ENCODE peak calls at places on chromosomes 12 and 14, in four cellular contexts. One of them, this sample, is unnamed.

GRCh38 chr14:99502989-99503421 is 21.8 kb downstream of the CCNK start:
- DNase-seq in HepG2: no peak
- DNase-seq in transverse colon: no peak
- DNase-seq in stomach: no peak
- DNase-seq in this sample: no peak

GRCh38 chr12:59382678-59383425 is 213.0 kb upstream of the SLC16A7 start:
- DNase-seq in HepG2: no peak
- DNase-seq in transverse colon: no peak
- DNase-seq in stomach: no peak
- DNase-seq in this sample: no peak

GRCh38 chr12:30067156-30067555 is 283.4 kb upstream of the TMTC1 start:
- DNase-seq in HepG2: no peak
- DNase-seq in transverse colon: no peak
- DNase-seq in stomach: no peak
- DNase-seq in this sample: no peak

GRCh38 chr12:116759783-116760581 is 21.9 kb downstream of the RNFT2 start:
- DNase-seq in HepG2: no peak
- DNase-seq in transverse colon: peak
- DNase-seq in stomach: no peak
- DNase-seq in this sample: no peak

GRCh38 chr12:40065636-40066035 is 40.2 kb downstream of the SLC2A13 start:
- DNase-seq in HepG2: no peak
- DNase-seq in transverse colon: no peak
- DNase-seq in stomach: no peak
- DNase-seq in this sample: no peak

GRCh38 chr12:106585862-106586534 is 3.2 kb downstream of the RFX4 start:
- DNase-seq in HepG2: no peak
- DNase-seq in transverse colon: no peak
- DNase-seq in stomach: no peak
- DNase-seq in this sample: peak

GRCh38 chr12:1044697-1045096 is 53.7 kb downstream of the ERC1 start:
- DNase-seq in HepG2: no peak
- DNase-seq in transverse colon: no peak
- DNase-seq in stomach: no peak
- DNase-seq in this sample: no peak

GRCh38 chr12:66387067-66387466 is 84.8 kb downstream of the HELB start:
- DNase-seq in HepG2: no peak
- DNase-seq in transverse colon: no peak
- DNase-seq in stomach: no peak
- DNase-seq in this sample: no peak

GRCh38 chr12:14262771-14263511 is 102.5 kb upstream of the ATF7IP start:
- DNase-seq in HepG2: no peak
- DNase-seq in transverse colon: no peak
- DNase-seq in stomach: no peak
- DNase-seq in this sample: no peak

GRCh38 chr14:42013560-42013959 is 406.9 kb downstream of the LRFN5 start:
- DNase-seq in HepG2: no peak
- DNase-seq in transverse colon: no peak
- DNase-seq in stomach: no peak
- DNase-seq in this sample: no peak

GRCh38 chr14:21023174-21023573 is 1.7 kb downstream of the NDRG2 start:
- DNase-seq in HepG2: no peak
- DNase-seq in transverse colon: no peak
- DNase-seq in stomach: no peak
- DNase-seq in this sample: no peak

GRCh38 chr12:7486512-7486911 is 17.1 kb downstream of the CD163 start:
- DNase-seq in HepG2: no peak
- DNase-seq in transverse colon: no peak
- DNase-seq in stomach: no peak
- DNase-seq in this sample: no peak

GRCh38 chr14:94918896-94919295 is 149.0 kb upstream of the GSC start:
- DNase-seq in HepG2: no peak
- DNase-seq in transverse colon: peak
- DNase-seq in stomach: no peak
- DNase-seq in this sample: no peak

GRCh38 chr14:59422069-59422881 is 42.9 kb downstream of the GPR135 start:
- DNase-seq in HepG2: no peak
- DNase-seq in transverse colon: no peak
- DNase-seq in stomach: no peak
- DNase-seq in this sample: no peak

GRCh38 chr12:26373606-26374495 is 178.5 kb downstream of the SSPN start:
- DNase-seq in HepG2: no peak
- DNase-seq in transverse colon: no peak
- DNase-seq in stomach: no peak
- DNase-seq in this sample: no peak

GRCh38 chr12:2893007-2893406 is 2.3 kb downstream of the TULP3 start:
- DNase-seq in HepG2: peak
- DNase-seq in transverse colon: no peak
- DNase-seq in stomach: no peak
- DNase-seq in this sample: no peak

GRCh38 chr14:23654231-23654630 is 18.1 kb downstream of the DHRS2 start:
- DNase-seq in HepG2: no peak
- DNase-seq in transverse colon: no peak
- DNase-seq in stomach: no peak
- DNase-seq in this sample: no peak

GRCh38 chr14:52089208-52089607 is 20.3 kb upstream of the NID2 start:
- DNase-seq in HepG2: no peak
- DNase-seq in transverse colon: no peak
- DNase-seq in stomach: no peak
- DNase-seq in this sample: no peak

GRCh38 chr14:77598366-77599050 is 17.9 kb downstream of the SPTLC2 start:
- DNase-seq in HepG2: no peak
- DNase-seq in transverse colon: peak
- DNase-seq in stomach: no peak
- DNase-seq in this sample: no peak

GRCh38 chr14:96056509-96057422 is 17.6 kb downstream of the C14orf132 start:
- DNase-seq in HepG2: peak
- DNase-seq in transverse colon: no peak
- DNase-seq in stomach: peak
- DNase-seq in this sample: no peak

GRCh38 chr12:79407671-79408622 is 282.8 kb downstream of the PAWR start:
- DNase-seq in HepG2: peak
- DNase-seq in transverse colon: peak
- DNase-seq in stomach: peak
- DNase-seq in this sample: no peak

GRCh38 chr14:85437143-85437542 is 92.8 kb upstream of the FLRT2 start:
- DNase-seq in HepG2: peak
- DNase-seq in transverse colon: no peak
- DNase-seq in stomach: no peak
- DNase-seq in this sample: no peak

GRCh38 chr12:4144676-4145075 is 128.9 kb upstream of the CCND2 start:
- DNase-seq in HepG2: no peak
- DNase-seq in transverse colon: no peak
- DNase-seq in stomach: no peak
- DNase-seq in this sample: no peak

GRCh38 chr14:26276757-26277156 is 321.1 kb downstream of the NOVA1 start:
- DNase-seq in HepG2: no peak
- DNase-seq in transverse colon: no peak
- DNase-seq in stomach: no peak
- DNase-seq in this sample: no peak

GRCh38 chr14:39666386-39666785 is 234.2 kb upstream of the FBXO33 start:
- DNase-seq in HepG2: no peak
- DNase-seq in transverse colon: no peak
- DNase-seq in stomach: no peak
- DNase-seq in this sample: no peak

GRCh38 chr12:62158416-62159360 is 101.5 kb upstream of the USP15 start:
- DNase-seq in HepG2: no peak
- DNase-seq in transverse colon: no peak
- DNase-seq in stomach: no peak
- DNase-seq in this sample: no peak

GRCh38 chr12:51087818-51088217 is 4.4 kb upstream of the CSRNP2 start:
- DNase-seq in HepG2: no peak
- DNase-seq in transverse colon: no peak
- DNase-seq in stomach: no peak
- DNase-seq in this sample: no peak

GRCh38 chr12:6266431-6267006 is 44.0 kb upstream of the PLEKHG6 start:
- DNase-seq in HepG2: no peak
- DNase-seq in transverse colon: no peak
- DNase-seq in stomach: no peak
- DNase-seq in this sample: no peak

GRCh38 chr12:46608431-46609280 is 217.1 kb downstream of the SLC38A4 start:
- DNase-seq in HepG2: no peak
- DNase-seq in transverse colon: no peak
- DNase-seq in stomach: no peak
- DNase-seq in this sample: no peak

GRCh38 chr14:56334458-56334857 is 216.2 kb downstream of the PELI2 start:
- DNase-seq in HepG2: no peak
- DNase-seq in transverse colon: no peak
- DNase-seq in stomach: no peak
- DNase-seq in this sample: no peak

GRCh38 chr12:30996255-30996654 is 69.7 kb downstream of the TSPAN11 start:
- DNase-seq in HepG2: no peak
- DNase-seq in transverse colon: no peak
- DNase-seq in stomach: no peak
- DNase-seq in this sample: no peak

GRCh38 chr12:108373111-108373510 is 34.0 kb upstream of the CMKLR1 start:
- DNase-seq in HepG2: no peak
- DNase-seq in transverse colon: no peak
- DNase-seq in stomach: no peak
- DNase-seq in this sample: no peak
- TF ChIP-seq CTCF in HepG2: peak
- TF ChIP-seq CTCF in transverse colon: no peak
- TF ChIP-seq CTCF in stomach: no peak
- TF ChIP-seq CTCF in this sample: peak

GRCh38 chr12:124332068-124332672 is 37.3 kb downstream of the RFLNA start:
- DNase-seq in HepG2: no peak
- DNase-seq in transverse colon: no peak
- DNase-seq in stomach: no peak
- DNase-seq in this sample: no peak
- TF ChIP-seq POLR2AphosphoS5 in HepG2: no peak
- TF ChIP-seq POLR2AphosphoS5 in transverse colon: no peak
- TF ChIP-seq POLR2AphosphoS5 in stomach: no peak
- TF ChIP-seq POLR2AphosphoS5 in this sample: no peak

GRCh38 chr12:98514984-98515367 is 414 bp upstream of the TMPO start:
- DNase-seq in HepG2: no peak
- DNase-seq in transverse colon: no peak
- DNase-seq in stomach: no peak
- DNase-seq in this sample: no peak

GRCh38 chr12:98513379-98514318 is 1.7 kb upstream of the TMPO start:
- DNase-seq in HepG2: no peak
- DNase-seq in transverse colon: no peak
- DNase-seq in stomach: no peak
- DNase-seq in this sample: no peak

GRCh38 chr12:98516184-98516873 is 939 bp downstream of the TMPO start:
- DNase-seq in HepG2: peak
- DNase-seq in transverse colon: peak
- DNase-seq in stomach: peak
- DNase-seq in this sample: no peak

GRCh38 chr12:98519257-98519907 is 4.0 kb downstream of the TMPO start:
- DNase-seq in HepG2: no peak
- DNase-seq in transverse colon: no peak
- DNase-seq in stomach: no peak
- DNase-seq in this sample: no peak

DNA sequence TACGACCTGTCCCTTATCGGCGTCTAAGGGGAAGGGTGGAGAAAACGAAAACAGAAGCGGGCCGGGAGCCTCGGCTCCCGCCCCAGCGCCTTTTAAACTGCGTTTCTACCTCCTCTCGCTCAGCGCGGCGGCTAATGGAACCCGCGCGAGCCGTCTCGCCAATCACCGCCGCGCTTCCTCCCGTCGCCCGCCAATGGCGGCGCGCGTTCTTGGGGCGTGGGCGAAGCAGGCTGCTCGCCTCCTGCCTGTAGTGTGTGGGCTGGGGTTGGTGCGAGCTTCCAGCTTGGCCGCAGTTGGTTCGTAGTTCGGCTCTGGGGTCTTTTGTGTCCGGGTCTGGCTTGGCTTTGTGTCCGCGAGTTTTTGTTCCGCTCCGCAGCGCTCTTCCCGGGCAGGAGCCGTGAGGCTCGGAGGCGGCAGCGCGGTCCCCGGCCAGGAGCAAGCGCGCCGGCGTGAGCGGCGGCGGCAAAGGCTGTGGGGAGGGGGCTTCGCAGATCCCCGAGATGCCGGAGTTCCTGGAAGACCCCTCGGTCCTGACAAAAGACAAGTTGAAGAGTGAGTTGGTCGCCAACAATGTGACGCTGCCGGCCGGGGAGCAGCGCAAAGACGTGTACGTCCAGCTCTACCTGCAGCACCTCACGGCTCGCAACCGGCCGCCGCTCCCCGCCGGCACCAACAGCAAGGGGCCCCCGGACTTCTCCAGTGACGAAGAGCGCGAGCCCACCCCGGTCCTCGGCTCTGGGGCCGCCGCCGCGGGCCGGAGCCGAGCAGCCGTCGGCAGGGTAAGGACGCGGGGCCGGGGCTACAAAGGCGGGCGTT is at the start of gene TMPO:
- DNase-seq in HepG2: peak
- DNase-seq in transverse colon: peak
- DNase-seq in stomach: peak
- DNase-seq in this sample: peak
- TF ChIP-seq EP300 in HepG2: no peak
- TF ChIP-seq EP300 in transverse colon: no peak
- TF ChIP-seq EP300 in stomach: no peak
- TF ChIP-seq EP300 in this sample: no peak

GRCh38 chr12:111121840-111122239 is 201.5 kb upstream of the MYL2 start:
- DNase-seq in HepG2: no peak
- DNase-seq in transverse colon: no peak
- DNase-seq in stomach: no peak
- DNase-seq in this sample: no peak
- TF ChIP-seq CTCF in HepG2: no peak
- TF ChIP-seq CTCF in transverse colon: no peak
- TF ChIP-seq CTCF in stomach: no peak
- TF ChIP-seq CTCF in this sample: no peak

GRCh38 chr12:12823308-12823707 is 10.2 kb downstream of the DDX47 start:
- DNase-seq in HepG2: no peak
- DNase-seq in transverse colon: no peak
- DNase-seq in stomach: no peak
- DNase-seq in this sample: no peak
- TF ChIP-seq POLR2AphosphoS5 in HepG2: no peak
- TF ChIP-seq POLR2AphosphoS5 in transverse colon: no peak
- TF ChIP-seq POLR2AphosphoS5 in stomach: peak
- TF ChIP-seq POLR2AphosphoS5 in this sample: no peak